ENCODE peak calls at places on chromosome 11, in six cellular contexts. One of them, this sample, is unnamed.

GRCh38 chr11:65205602-65205967 is 23.9 kb downstream of the CAPN1 start:
- DNase-seq in GM23338: no peak
- DNase-seq in prostate gland: no peak
- DNase-seq in K562: no peak
- DNase-seq in heart right ventricle: no peak
- DNase-seq in tibial artery: no peak
- DNase-seq in this sample: no peak

GRCh38 chr11:127238321-127238720 is 237.8 kb upstream of the KIRREL3 start:
- DNase-seq in heart right ventricle: no peak
- DNase-seq in K562: no peak
- DNase-seq in GM23338: no peak
- DNase-seq in prostate gland: no peak
- DNase-seq in tibial artery: no peak
- DNase-seq in this sample: no peak

GRCh38 chr11:131912127-131912526 is 541.7 kb downstream of the NTM start:
- DNase-seq in heart right ventricle: no peak
- DNase-seq in tibial artery: no peak
- DNase-seq in GM23338: no peak
- DNase-seq in K562: no peak
- DNase-seq in prostate gland: no peak
- DNase-seq in this sample: no peak

GRCh38 chr11:104484784-104485554 is 321.0 kb upstream of the PDGFD start:
- DNase-seq in K562: no peak
- DNase-seq in tibial artery: no peak
- DNase-seq in heart right ventricle: no peak
- DNase-seq in prostate gland: no peak
- DNase-seq in GM23338: no peak
- DNase-seq in this sample: no peak

GRCh38 chr11:46290598-46291309 is 13.3 kb downstream of the CREB3L1 start:
- DNase-seq in K562: peak; percentile 91
- DNase-seq in prostate gland: peak; percentile 70
- DNase-seq in GM23338: peak; percentile 98
- DNase-seq in heart right ventricle: peak; percentile 64
- DNase-seq in tibial artery: no peak
- DNase-seq in this sample: peak; percentile 88

GRCh38 chr11:69520186-69520585 is 38.7 kb downstream of the LINC01488 start:
- DNase-seq in tibial artery: no peak
- DNase-seq in prostate gland: no peak
- DNase-seq in K562: no peak
- DNase-seq in heart right ventricle: no peak
- DNase-seq in GM23338: no peak
- DNase-seq in this sample: no peak

GRCh38 chr11:116876656-116877055 is 39.2 kb upstream of the APOA1 start:
- DNase-seq in prostate gland: no peak
- DNase-seq in GM23338: peak; percentile 21
- DNase-seq in tibial artery: no peak
- DNase-seq in K562: no peak
- DNase-seq in heart right ventricle: no peak
- DNase-seq in this sample: no peak

GRCh38 chr11:64181506-64182411 is 4.2 kb upstream of the STIP1 start:
- DNase-seq in K562: peak; percentile 84
- DNase-seq in GM23338: peak; percentile 83
- DNase-seq in prostate gland: peak; percentile 81
- DNase-seq in tibial artery: peak; percentile 97
- DNase-seq in heart right ventricle: peak; percentile 90
- DNase-seq in this sample: peak; percentile 93

GRCh38 chr11:86431258-86431657 is 56.6 kb downstream of the CCDC81 start:
- DNase-seq in GM23338: no peak
- DNase-seq in tibial artery: no peak
- DNase-seq in prostate gland: no peak
- DNase-seq in K562: no peak
- DNase-seq in heart right ventricle: no peak
- DNase-seq in this sample: no peak

GRCh38 chr11:62393735-62394134 is 25.1 kb upstream of the SCGB1A1 start:
- DNase-seq in K562: no peak
- DNase-seq in GM23338: no peak
- DNase-seq in prostate gland: no peak
- DNase-seq in tibial artery: peak; percentile 48
- DNase-seq in heart right ventricle: no peak
- DNase-seq in this sample: peak; percentile 16

GRCh38 chr11:62394825-62395538 is 23.9 kb upstream of the SCGB1A1 start:
- DNase-seq in K562: peak; percentile 57
- DNase-seq in GM23338: peak; percentile 89
- DNase-seq in heart right ventricle: peak; percentile 81
- DNase-seq in prostate gland: peak; percentile 82
- DNase-seq in tibial artery: peak; percentile 92
- DNase-seq in this sample: peak; percentile 82

GRCh38 chr11:62392506-62392905 is 26.3 kb upstream of the SCGB1A1 start:
- DNase-seq in heart right ventricle: no peak
- DNase-seq in GM23338: no peak
- DNase-seq in tibial artery: peak; percentile 45
- DNase-seq in prostate gland: no peak
- DNase-seq in K562: peak; percentile 6
- DNase-seq in this sample: peak; percentile 18

GRCh38 chr11:62391642-62392425 is 27.0 kb upstream of the SCGB1A1 start:
- DNase-seq in GM23338: peak; percentile 63
- DNase-seq in K562: peak; percentile 13
- DNase-seq in heart right ventricle: no peak
- DNase-seq in tibial artery: peak; percentile 47
- DNase-seq in prostate gland: no peak
- DNase-seq in this sample: peak; percentile 18

DNA sequence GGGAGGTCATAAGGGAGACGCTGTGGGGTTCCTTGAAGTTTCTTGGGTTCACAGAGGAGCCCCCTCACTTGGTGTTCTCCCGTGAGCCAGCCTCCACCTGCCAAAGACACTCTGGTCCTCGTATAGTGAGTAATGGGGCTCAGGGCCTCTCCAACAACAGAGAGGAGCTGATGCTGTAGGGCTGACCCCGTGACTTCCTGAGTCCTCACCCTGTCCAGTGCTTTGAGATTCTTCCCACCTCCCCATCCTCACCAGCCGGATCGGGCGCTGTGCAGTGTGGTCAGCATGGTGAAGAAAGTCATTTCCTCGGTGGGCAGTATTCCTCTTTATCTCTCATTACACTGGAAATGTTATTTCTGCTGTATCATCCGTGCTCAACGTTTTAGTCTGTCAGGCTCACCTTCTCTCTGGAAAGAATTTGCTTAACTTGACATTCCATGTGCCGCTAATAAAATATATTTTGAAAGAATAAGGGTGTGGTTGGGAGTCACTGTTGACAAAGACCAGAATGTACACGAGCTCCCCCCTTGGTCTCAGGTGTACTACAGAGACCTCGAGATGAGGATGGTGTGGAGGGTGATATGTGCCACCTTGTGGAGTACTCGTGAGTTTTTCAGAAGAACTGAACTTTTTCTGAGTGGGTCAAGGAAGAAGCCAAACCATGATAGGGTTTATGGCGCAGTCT is 25.7 kb upstream of the SCGB1A1 start:
- DNase-seq in heart right ventricle: no peak
- DNase-seq in K562: peak; percentile 79
- DNase-seq in tibial artery: peak; percentile 52
- DNase-seq in prostate gland: peak; percentile 68
- DNase-seq in GM23338: no peak
- DNase-seq in this sample: peak; percentile 29
- TF ChIP-seq CTCF in heart right ventricle: no peak
- TF ChIP-seq CTCF in K562: peak; percentile 84
- TF ChIP-seq CTCF in tibial artery: no peak
- TF ChIP-seq CTCF in prostate gland: peak; percentile 60
- TF ChIP-seq CTCF in GM23338: peak; percentile 19
- TF ChIP-seq CTCF in this sample: peak; percentile 15

GRCh38 chr11:10473371-10473770 is 18.3 kb downstream of the AMPD3 start:
- DNase-seq in prostate gland: no peak
- DNase-seq in K562: no peak
- DNase-seq in tibial artery: no peak
- DNase-seq in heart right ventricle: no peak
- DNase-seq in GM23338: peak; percentile 38
- DNase-seq in this sample: no peak
- H3K27me3 ChIP-seq in prostate gland: no peaks in the 10 kb centered on the region
- H3K27me3 ChIP-seq in K562: no peaks in the 10 kb centered on the region
- H3K27me3 ChIP-seq in tibial artery: no peaks in the 10 kb centered on the region
- H3K27me3 ChIP-seq in heart right ventricle: no peaks in the 10 kb centered on the region
- H3K27me3 ChIP-seq in GM23338: no peaks in the 10 kb centered on the region
- H3K27me3 ChIP-seq in this sample: no peaks in the 10 kb centered on the region

DNA sequence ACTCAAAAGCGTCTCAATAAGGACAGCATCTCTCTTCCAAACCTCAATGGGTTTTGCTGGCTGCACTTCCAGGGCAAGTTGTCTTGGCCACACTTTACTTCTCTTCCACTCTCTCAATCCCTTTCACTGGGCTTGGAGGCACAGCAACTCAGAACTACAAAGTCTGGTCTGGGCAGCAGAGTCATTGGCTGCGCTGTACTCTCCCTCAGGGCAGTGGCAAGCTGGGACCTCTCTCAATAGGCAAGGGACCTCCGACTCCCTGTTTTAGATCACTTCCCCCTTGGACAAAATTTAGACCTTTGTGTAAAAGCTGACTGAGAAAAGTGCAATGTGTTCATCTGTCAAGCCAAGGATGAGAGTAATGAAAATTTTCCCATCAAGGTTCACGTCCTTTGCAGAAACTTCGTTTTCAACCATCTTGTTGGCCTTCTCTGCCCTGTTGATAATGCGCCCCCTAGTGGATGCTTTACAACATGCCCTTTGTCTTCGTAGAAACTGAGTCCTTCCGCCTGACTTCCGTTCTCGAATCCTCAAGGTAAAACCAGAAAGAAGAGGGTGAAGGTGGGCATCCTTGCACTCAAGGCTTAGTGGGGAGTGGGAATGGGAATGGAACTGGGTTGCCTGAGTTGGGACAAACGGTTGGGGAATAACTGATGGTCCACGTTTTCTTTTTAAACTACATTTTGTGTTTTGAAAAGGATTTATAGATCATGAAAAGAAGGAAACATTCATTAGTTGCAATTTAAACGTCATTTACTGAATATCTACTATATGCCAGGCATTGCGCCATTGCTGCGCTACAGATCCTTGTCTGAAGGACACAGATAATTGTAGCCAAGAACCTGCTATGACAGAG is 99.1 kb downstream of the CD44 start:
- DNase-seq in tibial artery: no peak
- DNase-seq in prostate gland: no peak
- DNase-seq in K562: peak; percentile 59
- DNase-seq in GM23338: peak; percentile 96
- DNase-seq in heart right ventricle: no peak
- DNase-seq in this sample: no peak
- TF ChIP-seq CTCF in tibial artery: peak; percentile 51
- TF ChIP-seq CTCF in prostate gland: peak; percentile 36
- TF ChIP-seq CTCF in K562: peak; percentile 79
- TF ChIP-seq CTCF in GM23338: peak; percentile 94
- TF ChIP-seq CTCF in heart right ventricle: peak; percentile 84
- TF ChIP-seq CTCF in this sample: peak; percentile 71

DNA sequence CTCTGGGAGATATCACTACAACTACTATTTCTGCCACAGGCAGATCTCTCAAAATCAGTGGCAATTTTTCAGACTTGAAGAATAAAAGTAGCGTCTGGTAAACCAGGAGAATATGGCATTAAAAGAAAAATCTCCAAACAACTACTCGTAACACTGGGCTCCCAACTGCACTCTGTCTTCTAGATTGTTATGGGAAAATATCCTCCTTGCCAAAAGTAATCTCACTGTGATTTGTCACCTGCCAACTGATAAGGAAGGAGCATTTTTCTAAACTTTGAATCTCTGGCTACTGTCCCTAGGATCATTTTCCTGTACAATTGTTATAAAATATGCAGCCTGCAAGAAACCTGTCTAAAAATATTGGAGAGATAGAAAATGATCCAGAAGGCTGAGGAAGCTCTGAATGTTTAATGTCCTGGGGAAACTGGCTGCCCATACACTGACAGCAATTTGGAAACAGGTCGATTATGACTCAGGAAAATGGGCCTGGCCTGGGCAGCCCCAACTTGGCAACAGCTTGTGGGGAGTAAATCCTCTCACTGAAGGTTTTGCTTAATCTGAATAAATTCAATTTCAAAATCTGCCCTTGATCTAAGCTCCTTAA is 90.5 kb upstream of the DBX1 start:
- DNase-seq in K562: no peak
- DNase-seq in heart right ventricle: no peak
- DNase-seq in prostate gland: no peak
- DNase-seq in GM23338: no peak
- DNase-seq in tibial artery: no peak
- DNase-seq in this sample: no peak
- H3K27me3 ChIP-seq in K562: peaks cover 2% of the 10 kb centered on the region
- H3K27me3 ChIP-seq in heart right ventricle: peaks cover 30% of the 10 kb centered on the region
- H3K27me3 ChIP-seq in prostate gland: no peaks in the 10 kb centered on the region
- H3K27me3 ChIP-seq in GM23338: peaks cover 34% of the 10 kb centered on the region
- H3K27me3 ChIP-seq in tibial artery: no peaks in the 10 kb centered on the region
- H3K27me3 ChIP-seq in this sample: peaks cover 16% of the 10 kb centered on the region

This sample was measured in upper lobe of right lung.